ENCODE peak calls at places on chromosome 16, in six cellular contexts. G is amygdala, N is NCI-H2081, Z is RWPE1, S is occipital lobe, K is ascending aorta. P is an unnamed sample.

GRCh38 chr16:56866955-56867830 is 2.2 kb downstream of the SLC12A3 start:
- DNase-seq in G (no peak), N (peak), Z (peak), S (no peak), K (no peak), P (peak)

GRCh38 chr16:86707581-86707980 is 129.2 kb downstream of the FOXL1 start:
- DNase-seq in G (no peak), N (no peak), Z (no peak), S (no peak), K (no peak), P (no peak)

GRCh38 chr16:66428682-66429251 is 1.7 kb downstream of the BEAN1 start:
- DNase-seq in G (no peak), N (no peak), Z (no peak), S (no peak), K (no peak), P (no peak)

GRCh38 chr16:64184156-64184555 is 937.7 kb downstream of the CDH11 start:
- DNase-seq in G (no peak), N (no peak), Z (no peak), S (no peak), K (no peak), P (no peak)

GRCh38 chr16:528111-529011 is 849 bp downstream of the CAPN15 start:
- DNase-seq in G (no peak), N (peak), Z (peak), S (no peak), K (no peak), P (peak)

GRCh38 chr16:13483121-13483520 is 436.8 kb upstream of the ERCC4 start:
- DNase-seq in G (no peak), N (no peak), Z (no peak), S (no peak), K (no peak), P (no peak)

GRCh38 chr16:73020409-73020884 is 27.5 kb downstream of the ZFHX3 start:
- DNase-seq in G (no peak), N (peak), Z (peak), S (no peak), K (no peak), P (peak)

GRCh38 chr16:2964416-2965223 is 545 bp downstream of the KREMEN2 start:
- DNase-seq in G (no peak), N (peak), Z (peak), S (no peak), K (no peak), P (peak)

GRCh38 chr16:82150569-82150968 is 19.5 kb downstream of the MPHOSPH6 start:
- DNase-seq in G (no peak), N (no peak), Z (no peak), S (no peak), K (no peak), P (no peak)

GRCh38 chr16:66863707-66864106 is 16.6 kb upstream of the PDP2 start:
- DNase-seq in G (no peak), N (no peak), Z (no peak), S (no peak), K (no peak), P (no peak)

GRCh38 chr16:12754824-12755543 is 48.7 kb downstream of the CPPED1 start:
- DNase-seq in G (no peak), N (no peak), Z (no peak), S (no peak), K (no peak), P (peak)

GRCh38 chr16:2339521-2340484 is 725 bp downstream of the ABCA3 start:
- DNase-seq in G (no peak), N (peak), Z (peak), S (peak), K (no peak), P (peak)

GRCh38 chr16:22945361-22945760 is 131.4 kb downstream of the HS3ST2 start:
- DNase-seq in G (no peak), N (no peak), Z (no peak), S (peak), K (no peak), P (no peak)